ENCODE peak calls at places on chromosomes 2 and 18, in ten cellular contexts. B, H, R, D, G, M, V, W, F and U are unnamed samples.

GRCh38 chr2:25215948-25216679 is 47.7 kb upstream of the POMC start:
- DNase-seq in M (peak), H (peak), R (peak), G (peak), V (no peak), B (no peak), F (peak), W (peak), D (no peak), U (peak)

GRCh38 chr2:133721155-133721554 is 152.9 kb upstream of the NCKAP5 start:
- DNase-seq in G (no peak), V (no peak), M (no peak), W (no peak), F (no peak), H (peak), R (no peak), D (no peak), B (no peak), U (no peak)

GRCh38 chr18:10591891-10592290 is 66.1 kb downstream of the NAPG start:
- DNase-seq in V (no peak), B (no peak), R (no peak), M (no peak), G (no peak), H (peak), F (no peak), D (no peak), W (no peak), U (no peak)

GRCh38 chr18:13260927-13261471 is 42.4 kb downstream of the LDLRAD4 start:
- DNase-seq in D (no peak), B (no peak), R (no peak), F (no peak), M (no peak), W (no peak), V (no peak), H (no peak), G (no peak), U (no peak)

GRCh38 chr2:49928541-49928940 is 774.2 kb upstream of the FSHR start:
- DNase-seq in H (no peak), D (no peak), B (no peak), M (no peak), F (no peak), V (no peak), W (no peak), R (no peak), G (no peak), U (no peak)

GRCh38 chr2:105873721-105874120 is 129.0 kb downstream of the NCK2 start:
- DNase-seq in W (no peak), V (no peak), H (peak), M (no peak), F (peak), G (no peak), R (no peak), D (peak), B (no peak), U (peak)

GRCh38 chr2:226971029-226971584 is 135.3 kb downstream of the RHBDD1 start:
- DNase-seq in D (no peak), R (no peak), F (no peak), B (no peak), H (no peak), V (no peak), G (no peak), M (no peak), W (no peak), U (no peak)

GRCh38 chr2:57490746-57491145 is 555.9 kb upstream of the VRK2 start:
- DNase-seq in B (no peak), F (peak), W (no peak), M (no peak), R (no peak), H (peak), D (no peak), G (no peak), V (no peak), U (no peak)

GRCh38 chr2:16126141-16126968 is 186.0 kb downstream of the MYCN start:
- DNase-seq in G (no peak), R (peak), H (no peak), F (no peak), D (no peak), M (no peak), B (no peak), V (no peak), W (no peak), U (no peak)

GRCh38 chr2:66700181-66700686 is 265.3 kb downstream of the MEIS1 start:
- DNase-seq in B (no peak), G (no peak), D (no peak), R (no peak), W (no peak), F (no peak), M (peak), H (no peak), V (no peak), U (no peak)

GRCh38 chr2:16226381-16226780 is 286.0 kb downstream of the MYCN start:
- DNase-seq in B (no peak), F (no peak), H (no peak), W (no peak), G (no peak), R (no peak), V (no peak), D (no peak), M (no peak), U (no peak)

GRCh38 chr2:119475225-119475856 is 43.7 kb downstream of the TMEM37 start:
- DNase-seq in H (peak), D (no peak), V (no peak), B (no peak), F (no peak), M (peak), W (peak), R (peak), G (peak), U (no peak)

GRCh38 chr2:230886641-230887040 is 21.9 kb downstream of the ITM2C start:
- DNase-seq in M (peak), R (no peak), H (no peak), G (no peak), W (no peak), V (no peak), B (no peak), D (no peak), F (no peak), U (no peak)

GRCh38 chr2:171798156-171798815 is 95.8 kb downstream of the SLC25A12 start:
- DNase-seq in B (peak), D (no peak), H (peak), R (no peak), F (peak), V (peak), G (no peak), W (no peak), M (no peak), U (peak)

GRCh38 chr2:197969391-197969893 is 165.0 kb downstream of the PLCL1 start:
- DNase-seq in M (no peak), G (no peak), D (no peak), F (peak), B (no peak), V (peak), H (peak), W (no peak), R (no peak), U (peak)

GRCh38 chr2:29166237-29166630 is 51.0 kb downstream of the CLIP4 start:
- DNase-seq in F (peak), R (no peak), H (peak), M (no peak), W (no peak), G (no peak), V (no peak), D (no peak), B (no peak), U (peak)

GRCh38 chr2:10132043-10132575 is 9.6 kb downstream of the RRM2 start:
- DNase-seq in W (no peak), D (no peak), G (no peak), B (no peak), F (no peak), M (no peak), H (no peak), R (no peak), V (no peak), U (no peak)

GRCh38 chr18:9539283-9539682 is 64.0 kb downstream of the RALBP1 start:
- DNase-seq in H (peak), G (no peak), B (peak), D (no peak), M (no peak), F (peak), R (no peak), W (no peak), V (peak), U (peak)

GRCh38 chr2:64730551-64731305 is 77.0 kb upstream of the SERTAD2 start:
- DNase-seq in F (peak), V (peak), B (peak), W (peak), M (no peak), H (peak), G (peak), D (no peak), R (peak), U (peak)

GRCh38 chr2:134917958-134918517 is 584 bp upstream of the CCNT2 start:
- DNase-seq in B (peak), F (no peak), R (no peak), V (no peak), D (no peak), H (no peak), W (peak), M (no peak), G (no peak), U (no peak)

GRCh38 chr2:134917219-134917957 is 1.2 kb upstream of the CCNT2 start:
- DNase-seq in V (no peak), H (no peak), M (peak), D (peak), G (peak), F (peak), W (peak), B (no peak), R (peak), U (no peak)

GRCh38 chr2:134919360-134920210 is 963 bp downstream of the CCNT2 start:
- DNase-seq in B (no peak), G (peak), V (no peak), W (peak), D (no peak), F (no peak), H (no peak), R (peak), M (no peak), U (no peak)

DNA sequence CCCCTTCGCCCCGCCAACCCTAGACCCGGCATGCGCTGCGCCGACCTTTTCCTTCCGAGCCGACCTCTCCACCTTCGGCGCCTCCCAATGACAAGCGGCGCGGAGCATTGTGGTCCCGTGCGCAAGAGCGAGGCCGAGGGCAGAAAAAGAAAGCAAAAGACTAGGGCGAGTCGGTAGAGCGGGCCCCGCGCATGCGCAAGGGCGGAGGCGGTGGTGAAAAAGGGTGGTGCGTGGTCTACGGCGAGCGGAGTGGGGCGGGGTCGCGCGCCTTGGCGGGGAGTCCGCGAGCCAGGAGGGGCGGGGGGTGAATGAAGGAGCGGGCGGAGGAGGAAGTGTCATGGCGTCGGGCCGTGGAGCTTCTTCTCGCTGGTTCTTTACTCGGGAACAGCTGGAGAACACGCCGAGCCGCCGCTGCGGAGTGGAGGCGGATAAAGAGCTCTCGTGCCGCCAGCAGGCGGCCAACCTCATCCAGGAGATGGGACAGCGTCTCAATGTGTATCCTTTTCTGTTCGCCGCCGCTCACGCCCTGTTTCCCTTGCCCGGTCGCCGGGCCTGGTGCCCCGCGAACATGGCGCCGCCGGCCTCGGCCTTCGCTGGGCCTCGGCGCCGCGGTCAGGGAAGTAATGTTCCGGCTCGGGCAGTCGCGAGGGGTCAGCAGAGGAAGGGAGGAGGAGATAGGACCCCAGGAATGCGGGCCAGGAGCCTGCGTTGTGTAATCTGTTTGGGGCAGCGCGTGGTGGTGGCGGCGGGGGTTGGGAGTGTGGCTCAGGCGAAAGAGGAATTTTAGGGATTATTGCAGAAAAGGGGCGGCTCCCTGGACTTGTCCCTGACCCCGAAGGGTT is at the start of gene CCNT2:
- DNase-seq in B (peak), V (peak), D (peak), M (peak), R (peak), F (peak), H (peak), G (peak), W (peak), U (peak)
- TF ChIP-seq CTCF in B (no peak), V (no peak), D (no peak), M (no peak), R (no peak), F (no peak), H (no peak), G (no peak), W (no peak), U (no peak)

GRCh38 chr2:37636209-37637077 is 35.0 kb downstream of the CDC42EP3 start:
- DNase-seq in F (no peak), D (no peak), B (no peak), R (no peak), G (no peak), M (no peak), V (no peak), H (no peak), W (no peak), U (no peak)

GRCh38 chr2:37637122-37637875 is 34.1 kb downstream of the CDC42EP3 start:
- DNase-seq in M (no peak), F (no peak), H (no peak), V (no peak), D (no peak), W (no peak), B (no peak), R (no peak), G (no peak), U (no peak)

GRCh38 chr2:37633838-37634237 is 37.6 kb downstream of the CDC42EP3 start:
- DNase-seq in W (no peak), R (no peak), H (no peak), M (no peak), D (no peak), G (no peak), V (no peak), F (no peak), B (no peak), U (no peak)

GRCh38 chr2:37634914-37635358 is 36.5 kb downstream of the CDC42EP3 start:
- DNase-seq in W (no peak), H (no peak), D (no peak), M (no peak), F (no peak), R (no peak), B (no peak), G (no peak), V (no peak), U (no peak)

DNA sequence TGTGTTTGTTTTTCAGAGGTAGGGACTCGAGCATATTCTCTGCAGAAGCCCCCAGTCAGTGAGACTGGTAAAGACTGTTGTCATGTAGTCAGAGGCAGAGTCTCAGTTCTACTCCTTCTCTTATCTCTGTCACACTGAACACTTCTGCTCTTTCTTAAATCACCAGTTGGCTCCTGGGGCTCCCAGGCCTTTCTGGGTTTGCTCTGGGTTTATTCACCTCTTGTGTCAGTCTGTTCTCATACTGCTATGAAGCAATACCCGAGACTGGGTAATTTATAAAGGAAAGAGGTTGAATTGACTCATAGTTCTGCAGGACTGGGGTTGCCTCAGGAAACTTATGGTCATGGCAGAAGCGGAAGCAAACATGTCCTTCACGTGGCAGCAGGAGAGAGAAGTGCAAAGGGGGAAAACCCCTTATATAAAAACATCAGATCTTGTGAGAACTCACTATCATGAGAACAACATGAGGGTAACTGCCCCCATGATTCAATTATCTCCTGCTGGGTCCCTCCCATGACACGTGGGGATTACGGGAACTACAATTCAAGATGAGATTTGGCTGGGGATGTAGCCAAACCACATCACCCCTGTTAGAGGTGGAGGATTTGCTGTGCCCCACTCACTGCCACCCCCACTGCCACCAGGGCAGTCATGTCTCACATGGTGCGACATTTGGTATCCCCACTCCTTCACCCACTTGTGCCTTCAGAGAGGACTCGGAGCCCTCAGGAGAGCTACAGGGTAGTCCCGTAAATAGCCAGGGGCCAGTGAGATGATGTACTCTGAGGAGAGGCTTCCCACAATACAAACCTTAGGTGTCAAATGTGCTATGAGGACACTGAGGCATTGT is 35.9 kb downstream of the CDC42EP3 start:
- DNase-seq in V (peak), B (no peak), F (peak), H (peak), W (no peak), D (no peak), G (no peak), M (no peak), R (no peak), U (peak)
- H3K4me3 ChIP-seq in V (no peak), B (no peak), F (no peak), H (no peak), W (no peak), D (no peak), G (no peak), M (no peak), R (no peak), U (no peak)

GRCh38 chr2:154375625-154376020 is 322.9 kb upstream of the KCNJ3 start:
- DNase-seq in V (no peak), G (no peak), D (no peak), B (no peak), H (peak), M (peak), W (no peak), R (no peak), F (peak), U (peak)
- TF ChIP-seq CTCF in V (no peak), G (peak), D (peak), B (no peak), H (no peak), M (peak), W (peak), R (no peak), F (peak), U (peak)

GRCh38 chr2:42101641-42102605 is 54.1 kb downstream of the PKDCC start:
- DNase-seq in W (peak), R (peak), F (peak), H (peak), B (peak), M (peak), G (peak), D (peak), V (peak), U (peak)
- H3K4me3 ChIP-seq in W (peak), R (peak), F (peak), H (peak), B (peak), M (peak), G (peak), D (peak), V (peak), U (no peak)

GRCh38 chr2:8532408-8532807 is 149.4 kb upstream of the ID2 start:
- DNase-seq in R (no peak), G (no peak), B (no peak), M (no peak), D (no peak), H (no peak), W (no peak), F (no peak), V (no peak), U (no peak)

GRCh38 chr2:8528863-8529262 is 153.0 kb upstream of the ID2 start:
- DNase-seq in D (no peak), H (no peak), W (no peak), G (no peak), B (no peak), R (no peak), M (no peak), F (no peak), V (no peak), U (no peak)

GRCh38 chr2:8533923-8534322 is 147.9 kb upstream of the ID2 start:
- DNase-seq in F (no peak), R (no peak), H (no peak), W (no peak), M (no peak), B (no peak), V (no peak), G (no peak), D (no peak), U (no peak)

GRCh38 chr2:8529706-8530277 is 152.1 kb upstream of the ID2 start:
- DNase-seq in F (no peak), M (no peak), B (no peak), H (no peak), G (no peak), W (no peak), V (no peak), R (no peak), D (no peak), U (no peak)

GRCh38 chr2:8531481-8531880 is 150.4 kb upstream of the ID2 start:
- DNase-seq in M (no peak), R (no peak), H (no peak), F (no peak), G (no peak), B (no peak), D (no peak), W (no peak), V (no peak), U (no peak)
- TF ChIP-seq CTCF in M (no peak), R (no peak), H (no peak), F (no peak), G (no peak), B (no peak), D (no peak), W (no peak), V (no peak), U (no peak)